ENCODE peak calls at places on chromosomes 6 and 20, in eight cellular contexts. J, D, M, W, F, Q, K and S are unnamed samples. For H3K36me3, the result is how much of the 10 kb centered on the place peaks cover.

GRCh38 chr20:41029150-41029872 is 689 bp downstream of the TOP1 start:
- DNase-seq in J (peak), D (peak), M (no peak), W (no peak), F (peak), Q (peak), K (no peak), S (peak)

GRCh38 chr6:142855877-142856606 is 88.9 kb downstream of the HIVEP2 start:
- DNase-seq in J (no peak), D (no peak), M (no peak), W (no peak), F (no peak), Q (no peak), K (no peak), S (no peak)

GRCh38 chr6:37479266-37479854 is 20.3 kb downstream of the CCDC167 start:
- DNase-seq in J (no peak), D (no peak), M (no peak), W (no peak), F (no peak), Q (no peak), K (no peak), S (no peak)

GRCh38 chr6:139597781-139598368 is 223.4 kb upstream of the CITED2 start:
- DNase-seq in J (no peak), D (peak), M (peak), W (peak), F (peak), Q (peak), K (peak), S (no peak)

GRCh38 chr6:36226648-36227047 is 30.1 kb downstream of the BRPF3 start:
- DNase-seq in J (no peak), D (no peak), M (no peak), W (no peak), F (peak), Q (no peak), K (no peak), S (no peak)

GRCh38 chr6:95294047-95294446 is 283.3 kb upstream of the MANEA start:
- DNase-seq in J (no peak), D (no peak), M (no peak), W (no peak), F (no peak), Q (no peak), K (no peak), S (no peak)

GRCh38 chr6:163667372-163668060 is 253.0 kb downstream of the QKI start:
- DNase-seq in J (no peak), D (no peak), M (peak), W (no peak), F (peak), Q (peak), K (no peak), S (no peak)

GRCh38 chr6:136710877-136711552 is 81.3 kb downstream of the MAP3K5 start:
- DNase-seq in J (no peak), D (no peak), M (no peak), W (no peak), F (no peak), Q (no peak), K (no peak), S (no peak)

GRCh38 chr6:119979862-119980261 is 630.3 kb upstream of the MAN1A1 start:
- DNase-seq in J (no peak), D (no peak), M (no peak), W (no peak), F (no peak), Q (no peak), K (peak), S (no peak)

GRCh38 chr6:3231213-3232016 is 4.0 kb upstream of the TUBB2B start:
- DNase-seq in J (peak), D (peak), M (peak), W (peak), F (peak), Q (peak), K (peak), S (peak)

GRCh38 chr20:29741594-29741893 is 1515.9 kb upstream of the DEFB115 start:
- DNase-seq in J (no peak), D (no peak), M (no peak), W (peak), F (no peak), Q (no peak), K (no peak), S (no peak)

GRCh38 chr6:90892271-90892670 is 305.4 kb upstream of the MAP3K7 start:
- DNase-seq in J (no peak), D (no peak), M (no peak), W (no peak), F (no peak), Q (no peak), K (no peak), S (no peak)

GRCh38 chr6:52512199-52512598 is 64.7 kb downstream of the TRAM2 start:
- DNase-seq in J (no peak), D (peak), M (peak), W (no peak), F (peak), Q (peak), K (no peak), S (no peak)

GRCh38 chr6:25769983-25770382 is 15.4 kb downstream of the SLC17A4 start:
- DNase-seq in J (no peak), D (no peak), M (no peak), W (no peak), F (no peak), Q (no peak), K (no peak), S (no peak)

GRCh38 chr6:53544050-53544499 is 826 bp downstream of the GCLC start:
- DNase-seq in J (no peak), D (no peak), M (no peak), W (no peak), F (no peak), Q (no peak), K (no peak), S (no peak)

GRCh38 chr6:5510331-5510730 is 249.0 kb downstream of the FARS2 start:
- DNase-seq in J (no peak), D (no peak), M (no peak), W (no peak), F (no peak), Q (no peak), K (no peak), S (peak)

DNA sequence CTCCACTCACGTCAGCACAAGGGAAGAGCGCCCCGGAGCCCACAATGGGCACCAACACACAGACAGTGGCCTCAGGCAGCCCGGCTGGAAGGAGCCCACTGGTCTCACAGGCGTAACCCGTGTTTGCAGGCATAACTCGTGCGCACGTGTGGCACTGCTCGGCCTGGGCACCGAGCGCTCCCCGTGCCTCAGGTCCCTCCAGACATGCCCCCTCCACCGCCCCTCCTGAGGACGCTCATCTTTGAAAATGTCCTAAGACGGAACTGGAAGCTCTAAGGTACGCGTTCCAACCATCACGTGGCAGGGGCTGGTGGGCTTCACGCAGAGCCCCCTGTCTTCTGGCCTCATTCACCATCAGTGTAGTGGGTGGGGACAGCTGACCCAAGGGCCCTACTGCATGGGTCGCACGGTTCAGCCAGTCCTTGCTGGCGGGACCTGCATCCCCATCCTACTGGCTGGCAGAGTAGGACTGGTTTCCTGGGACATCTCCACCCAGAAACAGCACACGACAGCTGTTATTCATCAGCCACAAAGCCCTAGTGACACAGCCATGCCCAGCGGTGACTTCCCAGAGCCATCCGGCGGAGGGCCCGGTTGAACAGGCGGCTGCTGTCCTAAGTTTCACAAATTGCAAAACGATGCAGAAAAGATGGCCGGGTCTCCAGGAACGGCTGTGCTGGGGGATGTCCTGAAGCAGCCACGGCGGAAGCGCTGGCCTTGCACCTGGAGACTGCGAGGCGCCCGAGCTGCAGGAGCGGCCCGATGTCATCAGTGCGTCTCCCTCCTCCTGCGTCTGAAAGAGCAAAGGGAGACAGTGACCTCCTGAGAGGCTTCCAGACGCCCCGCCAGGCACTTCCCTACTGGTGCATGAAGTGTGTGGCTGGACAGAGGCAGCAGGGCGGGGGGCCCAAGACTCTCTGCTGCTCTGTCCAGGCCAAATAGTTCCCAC is 44.4 kb downstream of the SSR1 start:
- DNase-seq in J (no peak), D (no peak), M (no peak), W (peak), F (peak), Q (no peak), K (no peak), S (no peak)
- TF ChIP-seq EP300 in J (no peak), D (no peak), M (no peak), W (no peak), F (no peak), Q (no peak), K (no peak), S (no peak)

GRCh38 chr20:32162367-32162766 is 45.2 kb downstream of the PLAGL2 start:
- DNase-seq in J (peak), D (no peak), M (no peak), W (no peak), F (no peak), Q (no peak), K (no peak), S (no peak)
- H3K36me3 ChIP-seq in J (half or more), D (under half), M (under half), W (half or more), F (half or more), Q (under half), K (half or more), S (half or more)

GRCh38 chr6:147001621-147002020 is 202.6 kb upstream of the STXBP5 start:
- DNase-seq in J (no peak), D (no peak), M (no peak), W (no peak), F (no peak), Q (no peak), K (no peak), S (no peak)
- TF ChIP-seq EP300 in J (no peak), D (no peak), M (no peak), W (no peak), F (no peak), Q (no peak), K (no peak), S (no peak)

GRCh38 chr20:1376007-1376406 is 16.8 kb downstream of the FKBP1A start:
- DNase-seq in J (no peak), D (no peak), M (no peak), W (no peak), F (no peak), Q (no peak), K (no peak), S (peak)

GRCh38 chr20:1377984-1378742 is 14.7 kb downstream of the FKBP1A start:
- DNase-seq in J (no peak), D (no peak), M (no peak), W (no peak), F (no peak), Q (no peak), K (peak), S (no peak)

GRCh38 chr20:1376453-1377270 is 16.2 kb downstream of the FKBP1A start:
- DNase-seq in J (no peak), D (no peak), M (no peak), W (no peak), F (no peak), Q (no peak), K (no peak), S (no peak)

GRCh38 chr20:1375515-1375914 is 17.3 kb downstream of the FKBP1A start:
- DNase-seq in J (no peak), D (no peak), M (no peak), W (no peak), F (no peak), Q (no peak), K (no peak), S (no peak)

DNA sequence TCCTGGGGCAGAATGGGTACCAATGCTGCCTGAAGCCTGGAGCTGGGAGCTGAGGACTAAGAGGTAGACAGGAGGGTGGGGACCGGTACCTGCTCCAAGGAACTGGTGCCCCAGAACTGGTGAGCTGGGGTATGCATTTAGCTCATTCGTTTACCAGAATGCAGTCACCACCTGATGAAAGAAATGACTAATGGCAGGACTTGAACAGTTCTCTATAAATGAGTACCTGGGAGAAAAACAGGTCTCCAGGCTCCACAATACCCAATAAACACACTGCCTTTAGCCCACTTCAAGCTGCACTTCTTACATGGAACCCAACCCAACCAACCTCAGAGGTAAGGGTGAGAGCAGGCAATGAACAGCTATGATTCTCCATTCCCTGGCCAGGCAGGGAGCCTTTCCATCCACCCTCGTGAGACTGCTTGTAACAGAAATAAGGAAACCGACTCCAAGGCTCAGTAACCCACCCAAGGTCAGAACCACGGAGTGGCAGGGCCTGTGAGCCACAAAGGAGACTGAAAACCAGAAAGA is 15.4 kb downstream of the FKBP1A start:
- DNase-seq in J (no peak), D (no peak), M (no peak), W (no peak), F (no peak), Q (no peak), K (no peak), S (no peak)
- H3K36me3 ChIP-seq in J (under half), D (under half), M (under half), W (under half), F (under half), Q (under half), K (under half), S (under half)

DNA sequence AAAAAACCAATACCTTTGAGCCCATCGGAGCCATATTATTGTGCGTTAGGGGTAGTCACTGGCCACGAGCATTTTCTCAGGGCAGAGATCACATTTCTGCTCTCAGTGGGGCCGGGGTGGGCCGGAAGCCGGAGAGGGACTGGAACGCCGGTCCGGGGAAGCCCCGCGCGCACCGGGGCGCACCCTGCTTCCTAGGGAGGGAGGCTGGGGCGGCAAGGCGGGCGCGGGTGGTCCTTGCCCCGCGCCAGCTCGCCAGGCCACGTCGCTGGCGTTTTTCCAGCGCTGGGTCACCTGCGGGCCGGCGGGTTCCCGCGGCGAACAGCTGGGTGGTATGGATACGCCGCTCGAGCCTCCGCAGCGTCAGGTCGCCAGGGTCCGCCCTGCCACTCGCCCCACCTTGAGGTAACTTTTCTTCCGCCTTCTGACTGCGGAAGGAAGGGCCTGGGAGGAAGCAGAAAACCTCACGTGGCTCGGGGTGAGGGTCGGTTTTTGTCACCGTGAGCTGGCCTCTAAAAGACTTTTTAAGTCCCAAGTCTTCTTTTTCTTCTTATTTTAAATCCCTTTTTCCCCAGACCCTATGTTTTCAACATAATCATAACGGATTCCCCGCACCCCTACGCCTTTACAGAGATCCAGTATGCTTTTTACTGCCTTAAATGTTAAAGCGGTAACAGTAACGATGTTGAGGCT is 2.7 kb upstream of the EEF1A1 start:
- DNase-seq in J (no peak), D (peak), M (peak), W (peak), F (peak), Q (peak), K (peak), S (peak)
- TF ChIP-seq EP300 in J (no peak), D (no peak), M (no peak), W (no peak), F (no peak), Q (no peak), K (no peak), S (no peak)

GRCh38 chr6:150994026-150994425 is 128.5 kb downstream of the MTHFD1L start:
- DNase-seq in J (no peak), D (no peak), M (no peak), W (no peak), F (no peak), Q (no peak), K (no peak), S (no peak)
- H3K36me3 ChIP-seq in J (under half), D (under half), M (under half), W (under half), F (under half), Q (under half), K (under half), S (under half)

DNA sequence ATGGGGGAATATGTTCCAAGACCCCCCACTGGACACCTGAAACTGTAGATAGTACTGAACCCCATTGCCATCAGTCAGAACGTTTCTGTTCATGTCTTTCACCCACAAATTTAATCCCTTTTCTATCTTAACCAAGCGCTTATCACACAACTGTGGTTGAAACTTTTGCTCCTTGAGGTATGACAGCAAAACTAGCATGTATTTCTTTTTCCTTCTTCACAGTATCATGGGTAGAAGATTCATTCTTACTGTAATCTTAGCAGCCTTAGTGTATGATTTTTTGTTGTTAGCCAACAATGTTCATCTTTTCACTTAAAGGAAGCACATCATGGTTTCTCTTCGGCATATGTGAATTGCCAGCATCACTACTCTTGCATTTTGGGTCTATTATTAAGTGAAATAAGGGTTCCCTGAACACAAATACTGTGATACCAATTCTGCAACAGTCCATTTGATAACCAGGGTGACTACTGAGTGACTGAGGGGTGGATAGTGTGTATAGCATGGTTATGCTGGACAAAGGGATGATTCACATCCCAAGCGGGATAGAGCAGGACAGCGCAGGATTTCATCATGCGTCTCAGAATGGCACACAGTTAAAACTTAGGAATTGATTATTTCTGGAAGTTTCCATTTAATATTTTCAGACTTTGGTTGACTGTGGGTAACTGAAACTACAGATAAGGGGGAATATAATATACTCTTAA is 41.8 kb downstream of the KCNS1 start:
- DNase-seq in J (no peak), D (no peak), M (no peak), W (no peak), F (no peak), Q (no peak), K (no peak), S (no peak)
- TF ChIP-seq EP300 in J (no peak), D (no peak), M (no peak), W (no peak), F (no peak), Q (no peak), K (no peak), S (no peak)

DNA sequence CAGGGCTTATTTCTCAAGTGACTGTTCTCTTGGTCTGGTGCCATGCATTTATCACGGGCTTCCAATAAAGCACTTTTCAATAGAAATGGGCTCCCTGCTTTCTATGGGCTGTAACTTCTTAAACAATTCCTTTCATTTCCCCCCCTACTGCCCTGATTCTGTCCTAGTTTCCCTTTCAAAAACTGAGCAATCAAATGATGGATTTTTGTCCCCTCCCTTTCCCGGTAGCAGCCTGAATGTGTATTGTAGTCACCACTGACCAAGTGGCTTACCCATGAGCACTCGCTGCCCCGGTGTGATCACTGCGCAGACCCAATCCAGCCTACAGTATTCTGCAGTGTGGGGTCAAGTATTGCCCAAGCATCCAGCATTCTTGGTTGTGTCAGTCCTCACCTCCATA is 13.8 kb downstream of the RPS10 start:
- DNase-seq in J (no peak), D (no peak), M (no peak), W (no peak), F (no peak), Q (no peak), K (no peak), S (no peak)
- H3K36me3 ChIP-seq in J (under half), D (under half), M (under half), W (under half), F (under half), Q (under half), K (under half), S (under half)

GRCh38 chr6:166436195-166437139 is 53.7 kb upstream of the MPC1 start:
- DNase-seq in J (peak), D (no peak), M (no peak), W (peak), F (no peak), Q (no peak), K (no peak), S (no peak)
- TF ChIP-seq EP300 in J (no peak), D (no peak), M (no peak), W (no peak), F (no peak), Q (no peak), K (no peak), S (no peak)

DNA sequence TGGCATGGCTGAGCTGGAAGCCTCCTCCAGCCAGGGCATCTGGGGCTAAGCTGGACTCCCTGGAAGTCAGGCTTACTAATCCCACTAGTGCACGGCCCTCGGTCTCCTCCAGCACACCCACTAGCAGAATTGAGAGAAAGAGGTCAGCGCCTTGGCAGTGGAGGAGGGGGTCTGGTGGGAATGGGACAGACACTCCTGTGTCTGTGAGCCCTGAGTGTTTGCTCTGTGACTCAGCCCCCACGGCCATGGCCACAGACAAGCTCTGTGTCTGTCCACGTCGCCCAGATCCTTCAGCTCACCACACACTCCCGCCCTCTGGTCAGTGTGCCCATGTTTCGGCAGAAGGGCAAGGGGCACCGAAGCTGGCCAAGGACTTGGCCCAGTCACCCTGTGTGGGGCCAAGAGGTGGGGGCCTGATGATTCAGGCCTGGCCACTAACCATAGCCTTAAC is 8.8 kb downstream of the MDFI start:
- DNase-seq in J (no peak), D (no peak), M (no peak), W (no peak), F (no peak), Q (no peak), K (no peak), S (no peak)
- H3K36me3 ChIP-seq in J (under half), D (under half), M (under half), W (under half), F (under half), Q (under half), K (under half), S (under half)